ENCODE peak calls at places on chromosome X, in five cellular contexts. H is tibial nerve, T is heart right ventricle, L is right atrium auricular region, K is stomach. I is an unnamed sample.

GRCh38 chrX:19040373-19040772 is 56.5 kb upstream of the PHKA2 start:
- DNase-seq in H (no peak), T (no peak), L (no peak), K (no peak), I (no peak)

GRCh38 chrX:150696836-150697235 is 3.6 kb downstream of the MTMR1 start:
- DNase-seq in H (no peak), T (no peak), L (no peak), K (no peak), I (no peak)

GRCh38 chrX:44961817-44962607 is 89.0 kb downstream of the KDM6A start:
- DNase-seq in H (no peak), T (no peak), L (no peak), K (no peak), I (no peak)

GRCh38 chrX:143306991-143307965 is 210.0 kb downstream of the SPANXN3 start:
- DNase-seq in H (no peak), T (no peak), L (no peak), K (no peak), I (no peak)

GRCh38 chrX:34903316-34903715 is 39.3 kb upstream of the FAM47B start:
- DNase-seq in H (no peak), T (no peak), L (no peak), K (no peak), I (no peak)

GRCh38 chrX:68846536-68846935 is 17.7 kb downstream of the EFNB1 start:
- DNase-seq in H (no peak), T (no peak), L (no peak), K (no peak), I (peak; percentile 28)

GRCh38 chrX:23548164-23548563 is 119.1 kb upstream of the PRDX4 start:
- DNase-seq in H (no peak), T (no peak), L (no peak), K (no peak), I (peak; percentile 6)

GRCh38 chrX:16786791-16787735 is 797 bp downstream of the TXLNG start:
- DNase-seq in H (no peak), T (peak; percentile 18), L (no peak), K (no peak), I (no peak)

GRCh38 chrX:151000901-151001301 is 17.8 kb downstream of the HMGB3 start:
- DNase-seq in H (no peak), T (no peak), L (no peak), K (no peak), I (no peak)

GRCh38 chrX:23668335-23668734 is 1.0 kb downstream of the PRDX4 start:
- DNase-seq in H (no peak), T (no peak), L (no peak), K (no peak), I (peak; percentile 4)

GRCh38 chrX:72271091-72271490 is 6.0 kb downstream of the RPS4X start:
- DNase-seq in H (no peak), T (no peak), L (no peak), K (no peak), I (no peak)

GRCh38 chrX:16834811-16835210 is 35.4 kb downstream of the RBBP7 start:
- DNase-seq in H (no peak), T (no peak), L (no peak), K (no peak), I (peak; percentile 91)

GRCh38 chrX:15087747-15088146 is 182.1 kb downstream of the ASB9 start:
- DNase-seq in H (no peak), T (no peak), L (no peak), K (peak; percentile 43), I (no peak)

GRCh38 chrX:44733931-44734330 is 109.9 kb upstream of the DUSP21 start:
- DNase-seq in H (no peak), T (no peak), L (no peak), K (no peak), I (no peak)

GRCh38 chrX:123713434-123713833 is 19.4 kb downstream of the THOC2 start:
- DNase-seq in H (no peak), T (no peak), L (no peak), K (no peak), I (no peak)

GRCh38 chrX:9062621-9063020 is 28.7 kb upstream of the FAM9B start:
- DNase-seq in H (no peak), T (no peak), L (no peak), K (no peak), I (no peak)

GRCh38 chrX:72545990-72546389 is 26.7 kb downstream of the HDAC8 start:
- DNase-seq in H (no peak), T (no peak), L (no peak), K (no peak), I (peak; percentile 59)

GRCh38 chrX:12770440-12770839 is 20.8 kb upstream of the PRPS2 start:
- DNase-seq in H (no peak), T (no peak), L (no peak), K (no peak), I (peak; percentile 58)

GRCh38 chrX:1453951-1454785 is 1.5 kb upstream of the ASMTL start:
- DNase-seq in H (peak; percentile 78), T (peak; percentile 91), L (peak; percentile 87), K (peak; percentile 88), I (peak; percentile 85)

GRCh38 chrX:41167888-41168287 is 82.6 kb downstream of the USP9X start:
- DNase-seq in H (no peak), T (no peak), L (no peak), K (no peak), I (no peak)

GRCh38 chrX:136781180-136781797 is 557 bp upstream of the ARHGEF6 start:
- DNase-seq in H (no peak), T (no peak), L (no peak), K (no peak), I (peak; percentile 20)

GRCh38 chrX:46912673-46913491 is 661 bp downstream of the JADE3 start:
- DNase-seq in H (no peak), T (peak; percentile 41), L (no peak), K (peak; percentile 45), I (peak; percentile 19)

DNA sequence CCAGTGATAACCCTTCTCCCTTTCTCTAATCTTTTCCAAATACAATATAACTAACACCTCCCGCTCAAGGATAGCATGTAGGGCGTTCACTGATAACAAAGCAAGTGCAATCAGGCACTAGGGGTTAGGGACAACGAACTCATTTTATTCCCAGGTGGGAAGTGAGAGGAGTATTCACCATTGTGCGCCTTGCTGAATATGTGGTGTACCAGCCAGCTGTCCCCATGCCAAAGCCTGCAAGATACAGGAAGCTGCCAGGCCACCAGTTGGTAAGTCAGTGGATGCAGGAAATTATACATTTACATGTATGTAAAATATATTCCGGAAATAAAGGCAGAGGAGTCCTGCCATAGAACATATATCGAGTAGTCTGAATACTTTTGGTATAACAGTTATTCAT is 6.3 kb upstream of the HPRT1 start:
- DNase-seq in H (no peak), T (no peak), L (no peak), K (peak; percentile 36), I (no peak)
- TF ChIP-seq CTCF in H (no peak), T (no peak), L (no peak), K (no peak), I (no peak)

GRCh38 chrX:30735839-30736238 is 82.6 kb downstream of the GK start:
- DNase-seq in H (peak; percentile 20), T (peak; percentile 11), L (peak; percentile 65), K (peak; percentile 64), I (peak; percentile 74)

DNA sequence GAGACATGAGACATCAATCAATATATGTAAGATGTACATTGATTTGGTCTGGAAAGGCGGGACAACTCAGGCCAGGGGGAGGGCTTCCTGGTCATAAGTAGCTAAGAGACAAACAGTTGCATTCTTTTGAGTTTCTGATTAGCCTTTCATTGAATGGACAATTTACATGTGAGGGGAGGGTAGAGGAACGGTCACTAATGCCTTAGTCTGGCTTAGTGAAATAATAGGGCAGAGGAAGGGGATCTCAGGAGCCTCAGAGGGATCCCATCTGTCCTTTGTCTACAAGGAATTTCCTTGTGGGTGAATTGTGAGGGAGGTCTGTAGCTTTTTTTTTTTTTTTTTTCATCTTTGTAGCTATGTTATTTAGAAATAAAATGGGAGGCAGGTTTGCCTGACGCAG is 88.3 kb downstream of the GK start:
- DNase-seq in H (no peak), T (no peak), L (no peak), K (no peak), I (no peak)
- H3K4me3 ChIP-seq in H (no peak overlapping the region), T (no peak overlapping the region), L (no peak overlapping the region), K (no peak overlapping the region), I (no peak overlapping the region)

GRCh38 chrX:115229337-115229991 is 4.4 kb downstream of the LRCH2 start:
- DNase-seq in H (no peak), T (no peak), L (no peak), K (no peak), I (peak; percentile 3)

GRCh38 chrX:115226929-115227328 is 7.0 kb downstream of the LRCH2 start:
- DNase-seq in H (no peak), T (no peak), L (no peak), K (no peak), I (peak; percentile 54)
- TF ChIP-seq CTCF in H (no peak), T (peak; percentile 20), L (no peak), K (no peak), I (peak; percentile 69)

DNA sequence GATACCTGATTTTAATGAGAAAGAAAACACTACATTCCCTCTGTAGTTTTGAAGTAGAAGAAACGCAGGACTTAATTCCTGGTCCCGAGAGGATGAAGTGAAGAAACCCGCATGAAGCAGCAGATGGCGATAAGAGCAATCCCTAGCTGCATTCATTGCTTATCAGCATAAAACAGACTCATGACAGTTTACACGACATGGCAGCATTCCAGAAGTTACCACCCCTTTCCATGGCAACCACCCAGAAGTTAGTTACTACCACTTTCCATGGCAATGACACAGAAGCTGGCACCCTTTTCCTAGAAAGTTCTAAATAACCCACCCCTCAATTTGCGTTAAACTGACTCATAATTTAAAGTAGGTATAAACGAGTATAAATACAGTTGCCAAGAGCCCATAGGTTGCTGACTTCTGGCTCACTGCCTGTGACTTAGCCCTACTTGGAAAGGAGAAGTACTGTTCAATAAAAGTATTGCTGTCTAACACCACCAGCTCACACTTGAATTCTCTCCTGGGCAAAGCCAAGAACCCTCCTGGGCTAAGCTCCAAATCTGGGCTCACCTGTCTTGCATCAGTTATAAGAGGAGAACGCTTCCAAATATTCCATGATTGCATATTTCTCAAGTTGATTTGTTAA is 5.5 kb upstream of the XAGE2 start:
- DNase-seq in H (no peak), T (no peak), L (no peak), K (no peak), I (peak; percentile 37)
- H3K4me3 ChIP-seq in H (no peak overlapping the region), T (no peak overlapping the region), L (no peak overlapping the region), K (no peak overlapping the region), I (no peak overlapping the region)

I was measured in choroid plexus epithelial cell.